ENCODE peak calls at places on chromosomes 3 and 15, in eight cellular contexts. L is ovary, W is heart right ventricle, D is mucosa of descending colon, R is sigmoid colon, T is right lobe of liver, B is tibial artery, M is upper lobe of right lung. C is an unnamed sample. For H3K4me1, the result is how much of the 10 kb centered on the place peaks cover.

GRCh38 chr15:71112429-71112828 is 2.8 kb upstream of the THSD4 start:
- DNase-seq in L (no peak), W (no peak), D (no peak), R (no peak), T (no peak), B (no peak), M (no peak), C (no peak)

GRCh38 chr15:64452988-64453688 is 7.2 kb upstream of the ZNF609 start:
- DNase-seq in L (peak), W (peak), D (no peak), R (peak), T (peak), B (no peak), M (no peak), C (no peak)

GRCh38 chr3:113654851-113655250 is 41.6 kb downstream of the USF3 start:
- DNase-seq in L (no peak), W (no peak), D (no peak), R (no peak), T (no peak), B (no peak), M (no peak), C (no peak)

GRCh38 chr15:40252438-40253178 is 13.7 kb downstream of the PAK6 start:
- DNase-seq in L (no peak), W (peak), D (peak), R (no peak), T (peak), B (no peak), M (peak), C (no peak)

GRCh38 chr15:70879386-70879785 is 12.8 kb downstream of the THAP10 start:
- DNase-seq in L (no peak), W (no peak), D (no peak), R (no peak), T (no peak), B (no peak), M (no peak), C (no peak)

GRCh38 chr15:48616216-48616615 is 29.3 kb downstream of the FBN1 start:
- DNase-seq in L (no peak), W (no peak), D (no peak), R (no peak), T (no peak), B (no peak), M (no peak), C (no peak)

GRCh38 chr3:185822221-185822956 is 2.5 kb downstream of the IGF2BP2 start:
- DNase-seq in L (no peak), W (no peak), D (no peak), R (no peak), T (no peak), B (no peak), M (no peak), C (no peak)

GRCh38 chr3:138921316-138922292 is 25.3 kb downstream of the FOXL2 start:
- DNase-seq in L (no peak), W (no peak), D (no peak), R (no peak), T (no peak), B (no peak), M (no peak), C (no peak)

GRCh38 chr3:58009026-58009748 is 965 bp downstream of the FLNB start:
- DNase-seq in L (peak), W (peak), D (peak), R (peak), T (peak), B (no peak), M (peak), C (peak)

GRCh38 chr15:39598186-39598850 is 17.4 kb downstream of the THBS1 start:
- DNase-seq in L (no peak), W (no peak), D (no peak), R (no peak), T (no peak), B (no peak), M (no peak), C (no peak)

GRCh38 chr3:37200141-37200540 is 25.8 kb upstream of the LRRFIP2 start:
- DNase-seq in L (no peak), W (no peak), D (no peak), R (no peak), T (no peak), B (no peak), M (no peak), C (no peak)

GRCh38 chr3:105187340-105187739 is 179.4 kb upstream of the ALCAM start:
- DNase-seq in L (no peak), W (no peak), D (no peak), R (no peak), T (no peak), B (no peak), M (no peak), C (no peak)

GRCh38 chr15:36756707-36757106 is 177.3 kb downstream of the CDIN1 start:
- DNase-seq in L (no peak), W (no peak), D (no peak), R (no peak), T (no peak), B (no peak), M (no peak), C (no peak)

GRCh38 chr3:66898155-66898554 is 100.0 kb upstream of the KBTBD8 start:
- DNase-seq in L (no peak), W (no peak), D (no peak), R (no peak), T (no peak), B (no peak), M (no peak), C (no peak)

GRCh38 chr15:57680021-57680420 is 26.5 kb upstream of the POLR2M start:
- DNase-seq in L (no peak), W (no peak), D (no peak), R (no peak), T (no peak), B (no peak), M (no peak), C (peak)

GRCh38 chr15:49832421-49832980 is 211.7 kb downstream of the DTWD1 start:
- DNase-seq in L (no peak), W (no peak), D (peak), R (no peak), T (peak), B (no peak), M (no peak), C (no peak)
- TF ChIP-seq CTCF in L (no peak), W (peak), D (peak), R (no peak), T (peak), B (no peak), M (no peak), C (no peak)

DNA sequence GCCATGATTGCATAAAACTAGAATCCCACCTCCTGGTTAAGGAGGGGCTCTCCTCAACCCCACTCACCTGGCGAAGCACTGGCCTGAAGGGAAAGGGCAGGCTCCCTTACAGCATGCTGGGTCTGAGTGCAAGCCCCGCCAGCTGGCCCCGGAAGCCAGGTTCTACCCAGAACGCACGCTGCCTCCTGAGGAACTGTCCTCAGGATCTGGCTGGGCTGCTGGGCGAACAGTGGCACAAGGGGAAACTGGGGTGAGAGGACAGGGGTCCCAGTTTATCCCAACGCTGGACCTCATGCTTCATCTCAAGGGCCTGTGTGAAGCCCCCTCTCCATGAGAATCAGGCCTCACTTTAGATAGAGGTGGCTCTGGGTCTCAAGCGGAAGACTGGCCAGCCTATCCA is 47.5 kb downstream of the NUP210 start:
- DNase-seq in L (no peak), W (no peak), D (no peak), R (no peak), T (no peak), B (no peak), M (no peak), C (no peak)
- H3K4me1 ChIP-seq in L (under half), W (under half), D (under half), R (under half), T (under half), B (under half), M (under half), C (under half)

GRCh38 chr3:175951047-175951694 is 1092.0 kb downstream of the NAALADL2 start:
- DNase-seq in L (no peak), W (no peak), D (no peak), R (no peak), T (no peak), B (no peak), M (no peak), C (no peak)

GRCh38 chr3:175957427-175957826 is 1098.3 kb downstream of the NAALADL2 start:
- DNase-seq in L (no peak), W (no peak), D (no peak), R (no peak), T (no peak), B (no peak), M (no peak), C (no peak)

GRCh38 chr3:175956964-175957363 is 1097.8 kb downstream of the NAALADL2 start:
- DNase-seq in L (no peak), W (no peak), D (no peak), R (no peak), T (no peak), B (no peak), M (no peak), C (no peak)
- TF ChIP-seq CTCF in L (no peak), W (no peak), D (no peak), R (no peak), T (peak), B (no peak), M (no peak), C (no peak)

GRCh38 chr3:188421836-188422540 is 268.0 kb downstream of the LPP start:
- DNase-seq in L (no peak), W (no peak), D (peak), R (no peak), T (no peak), B (peak), M (no peak), C (no peak)
- H3K4me1 ChIP-seq in L (under half), W (under half), D (under half), R (under half), T (under half), B (half or more), M (under half), C (under half)

GRCh38 chr3:49689046-49689886 is at the start of the genes MST1 and RNF123:
- DNase-seq in L (peak), W (peak), D (peak), R (peak), T (peak), B (peak), M (peak), C (no peak)
- TF ChIP-seq CTCF in L (no peak), W (peak), D (no peak), R (no peak), T (peak), B (peak), M (peak), C (peak)

DNA sequence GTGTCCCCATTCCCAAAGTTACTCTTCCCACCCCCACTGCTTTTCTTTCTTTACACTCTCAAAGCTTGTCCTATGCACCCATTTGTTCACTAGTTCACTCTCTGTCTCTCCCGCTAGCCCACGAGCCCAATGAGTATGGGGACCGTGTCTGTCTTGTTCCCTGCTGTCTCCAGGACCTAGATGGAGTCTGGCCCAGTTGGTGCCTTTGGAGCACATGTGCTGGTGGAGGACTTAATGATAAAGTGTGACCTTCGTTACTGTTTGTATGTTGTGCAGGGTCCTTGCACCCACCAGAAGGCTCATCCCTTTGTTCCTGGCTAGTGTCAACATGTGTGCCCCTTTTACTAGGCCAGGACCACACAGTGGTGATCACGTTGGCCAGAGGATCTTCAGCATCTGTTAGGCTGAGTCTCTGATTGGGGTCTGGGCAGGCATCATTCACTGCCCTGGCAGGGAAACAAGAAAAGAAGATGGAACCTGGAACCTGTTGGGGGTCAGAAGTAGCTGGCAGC is 7.4 kb downstream of the CISH start:
- DNase-seq in L (no peak), W (peak), D (no peak), R (no peak), T (no peak), B (no peak), M (no peak), C (no peak)
- H3K4me1 ChIP-seq in L (half or more), W (half or more), D (half or more), R (under half), T (under half), B (half or more), M (half or more), C (under half)

C was measured in ascending aorta.